ENCODE peak calls at places on chromosomes 16 and 17, in six cellular contexts. Y, B, J, V, D and U are unnamed samples.

GRCh38 chr16:84166796-84167695 is 19.8 kb downstream of the TAF1C start:
- DNase-seq in Y (no peak), B (no peak), J (no peak), V (no peak), D (peak; percentile 47), U (no peak)

GRCh38 chr17:57732062-57732461 is 13.0 kb downstream of the CCDC182 start:
- DNase-seq in Y (no peak), B (no peak), J (no peak), V (no peak), D (no peak), U (no peak)

GRCh38 chr16:78925071-78925714 is 675.3 kb downstream of the MAF start:
- DNase-seq in Y (no peak), B (no peak), J (no peak), V (no peak), D (no peak), U (peak; percentile 10)

GRCh38 chr16:58026139-58026704 is 668 bp downstream of the MMP15 start:
- DNase-seq in Y (no peak), B (peak; percentile 58), J (peak; percentile 72), V (no peak), D (peak; percentile 78), U (no peak)

GRCh38 chr16:50121721-50122445 is 31.2 kb upstream of the TENT4B start:
- DNase-seq in Y (no peak), B (no peak), J (no peak), V (no peak), D (no peak), U (no peak)

GRCh38 chr17:68383443-68384321 is 73.6 kb downstream of the WIPI1 start:
- DNase-seq in Y (no peak), B (no peak), J (no peak), V (no peak), D (no peak), U (no peak)

GRCh38 chr16:85313541-85314208 is 201.4 kb upstream of the CIBAR2 start:
- DNase-seq in Y (no peak), B (no peak), J (no peak), V (no peak), D (no peak), U (no peak)

GRCh38 chr16:57391308-57391699 is 13.3 kb upstream of the CCL17 start:
- DNase-seq in Y (no peak), B (no peak), J (no peak), V (no peak), D (no peak), U (no peak)

GRCh38 chr16:29126621-29127020 is 141.8 kb downstream of the LAT start:
- DNase-seq in Y (no peak), B (no peak), J (no peak), V (no peak), D (no peak), U (no peak)

GRCh38 chr17:8837438-8838075 is 29.9 kb downstream of the PIK3R6 start:
- DNase-seq in Y (no peak), B (no peak), J (no peak), V (no peak), D (no peak), U (no peak)

GRCh38 chr17:37358098-37358829 is 17.5 kb upstream of the C17orf78 start:
- DNase-seq in Y (peak; percentile 16), B (peak; percentile 53), J (peak; percentile 67), V (no peak), D (peak; percentile 81), U (peak; percentile 36)

GRCh38 chr16:53346-54236 is at the start of the genes POLR3K and SNRNP25:
- DNase-seq in Y (peak; percentile 99), B (peak; percentile 99), J (peak; percentile 99), V (peak; percentile 100), D (peak; percentile 98), U (peak; percentile 99)
- TF ChIP-seq POLR2A in Y (no peak), B (peak; percentile 93), J (peak; percentile 52), V (peak; percentile 55), D (no peak), U (peak; percentile 93)

GRCh38 chr17:80219777-80220708 is at the start of the genes SGSH and SLC26A11:
- DNase-seq in Y (peak; percentile 72), B (peak; percentile 94), J (peak; percentile 90), V (peak; percentile 68), D (peak; percentile 94), U (peak; percentile 92)
- TF ChIP-seq POLR2A in Y (no peak), B (peak; percentile 59), J (peak; percentile 63), V (peak; percentile 58), D (no peak), U (no peak)

DNA sequence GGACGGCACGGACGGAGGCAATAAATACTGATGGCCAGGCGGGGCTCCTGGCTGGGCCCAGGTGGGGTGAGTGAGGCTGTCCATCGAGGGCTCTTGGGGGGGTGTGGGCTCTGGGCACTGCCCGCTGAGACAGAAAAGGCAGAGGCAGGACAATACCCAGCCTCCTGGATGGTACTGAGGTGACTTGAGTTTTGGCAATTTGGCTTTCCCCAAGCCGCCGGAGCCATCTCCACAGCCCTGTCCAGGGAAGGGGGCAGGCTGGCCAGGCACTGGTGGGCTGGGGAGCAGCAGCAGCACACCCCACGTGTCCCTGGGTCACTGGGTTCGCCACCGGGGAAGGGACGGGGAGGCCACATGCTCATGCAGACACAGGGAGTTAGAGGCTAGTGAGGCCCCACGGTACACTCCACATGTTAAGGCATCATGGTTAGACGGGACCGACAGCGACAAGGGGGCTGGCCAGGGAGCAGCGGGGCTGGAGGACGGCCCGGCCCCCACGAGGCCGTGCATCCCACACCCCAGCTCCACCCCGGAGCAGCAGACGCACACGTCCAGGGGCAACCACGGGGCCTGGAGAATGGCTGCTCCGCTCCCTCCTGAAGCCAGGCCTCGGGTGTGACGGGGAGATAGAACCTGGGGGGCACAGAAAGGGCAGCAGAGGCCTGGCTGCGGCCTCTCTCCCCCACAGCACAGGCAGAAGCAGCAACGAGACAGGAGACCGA is 3.0 kb downstream of the ARHGDIA start:
- DNase-seq in Y (no peak), B (no peak), J (no peak), V (no peak), D (no peak), U (no peak)
- TF ChIP-seq POLR2A in Y (no peak), B (peak; percentile 45), J (no peak), V (no peak), D (no peak), U (peak; percentile 42)

DNA sequence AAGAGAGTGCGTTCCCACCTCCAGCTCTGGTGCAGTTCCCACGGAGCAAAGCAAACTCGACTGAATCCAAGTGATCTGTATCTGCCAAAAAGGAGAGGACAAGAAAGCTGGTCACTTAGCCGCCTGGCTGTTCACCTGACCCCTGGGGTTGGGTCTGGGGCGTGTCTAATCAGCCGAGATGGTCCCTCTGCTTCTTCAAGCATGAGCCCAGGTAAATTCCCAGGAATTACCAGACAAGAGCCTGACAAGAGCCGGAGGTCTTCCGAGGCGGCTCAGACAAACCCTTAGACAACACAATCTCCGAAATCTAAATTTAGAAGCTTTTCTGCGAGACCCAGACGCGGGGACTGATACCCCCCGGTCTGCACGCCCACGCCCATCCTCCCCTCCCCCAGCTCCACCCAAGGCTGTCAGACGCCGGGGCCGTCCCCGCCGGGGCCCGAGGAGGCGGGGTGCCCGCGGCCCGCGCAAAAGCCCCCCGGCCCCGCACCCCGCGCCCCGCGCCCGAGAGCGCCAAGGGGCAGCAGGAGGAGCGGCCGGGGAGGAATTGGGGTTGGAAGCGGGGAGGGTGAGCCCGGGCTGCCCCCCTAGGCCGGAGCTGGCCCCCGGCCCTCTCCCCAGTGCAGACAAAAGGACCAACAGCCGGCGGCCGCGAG is 661 bp downstream of the ZNF821 start:
- DNase-seq in Y (no peak), B (peak; percentile 21), J (peak; percentile 66), V (no peak), D (peak; percentile 91), U (peak; percentile 39)
- TF ChIP-seq POLR2A in Y (no peak), B (no peak), J (no peak), V (no peak), D (no peak), U (no peak)

GRCh38 chr17:44198721-44199552 is 747 bp downstream of the ATXN7L3 start:
- DNase-seq in Y (no peak), B (no peak), J (peak; percentile 87), V (no peak), D (peak; percentile 95), U (peak; percentile 87)
- TF ChIP-seq POLR2A in Y (no peak), B (peak; percentile 2), J (peak; percentile 48), V (no peak), D (no peak), U (no peak)

DNA sequence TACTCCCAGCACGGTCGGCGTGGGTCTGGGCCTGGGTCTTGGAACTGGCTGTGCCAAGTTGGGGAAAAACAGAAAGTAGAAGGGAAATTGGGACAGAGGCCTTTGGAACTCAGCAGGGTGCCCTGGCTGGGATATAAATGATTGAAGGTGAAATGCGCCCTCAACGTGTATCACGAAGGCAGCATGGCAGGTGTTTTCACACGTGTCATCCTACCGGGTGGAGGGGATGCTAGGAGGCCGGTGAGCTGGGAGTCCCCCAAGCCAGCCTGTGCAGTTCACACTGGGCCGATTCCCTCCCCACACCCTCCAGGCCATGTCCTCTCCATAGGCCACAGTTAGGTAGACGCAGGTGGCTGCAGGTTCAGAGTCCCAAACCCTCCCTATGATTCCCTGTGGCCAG is 6.0 kb downstream of the TNFAIP1 start:
- DNase-seq in Y (no peak), B (no peak), J (no peak), V (no peak), D (no peak), U (no peak)
- TF ChIP-seq POLR2A in Y (no peak), B (no peak), J (no peak), V (no peak), D (no peak), U (no peak)

GRCh38 chr17:76240461-76241204 is at the start of gene RNF157:
- DNase-seq in Y (no peak), B (peak; percentile 74), J (peak; percentile 82), V (no peak), D (peak; percentile 91), U (peak; percentile 74)
- TF ChIP-seq POLR2A in Y (no peak), B (no peak), J (peak; percentile 55), V (peak; percentile 35), D (no peak), U (no peak)

DNA sequence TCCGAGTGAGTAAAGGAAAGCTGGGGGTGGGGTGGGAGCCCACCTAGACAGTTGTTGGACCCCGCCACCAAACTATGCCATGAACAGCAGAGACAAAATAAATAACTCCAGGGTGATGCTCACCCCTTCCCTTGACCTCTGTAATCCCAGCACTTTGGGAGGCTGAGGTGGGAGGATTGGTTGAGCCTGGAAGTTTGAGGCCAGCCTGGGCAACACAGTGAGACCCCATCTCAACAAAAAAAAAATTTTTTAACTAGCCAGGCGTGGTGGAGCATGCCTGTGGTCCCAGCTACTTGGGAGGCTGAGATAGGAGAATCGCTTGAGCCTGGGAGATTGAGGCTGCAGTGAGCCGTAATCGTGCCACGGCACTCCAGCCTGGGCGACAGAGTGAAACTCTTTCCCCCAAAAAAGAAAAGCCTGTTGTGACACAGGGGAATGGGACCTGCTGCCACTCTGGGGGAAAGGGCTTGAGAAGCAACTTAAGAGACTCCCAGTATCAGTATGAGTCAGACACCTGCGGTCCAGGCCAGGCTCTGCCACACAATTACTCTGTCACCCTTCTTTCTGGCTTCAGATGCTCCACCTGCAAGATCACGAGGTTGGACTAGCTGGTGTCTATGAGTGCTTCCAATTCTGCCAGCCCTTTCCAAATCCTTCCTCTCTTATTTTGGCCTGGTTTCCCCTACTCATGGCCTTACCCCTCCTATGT is 5.0 kb downstream of the SGCA start:
- DNase-seq in Y (no peak), B (no peak), J (no peak), V (no peak), D (no peak), U (peak; percentile 63)
- TF ChIP-seq POLR2A in Y (no peak), B (no peak), J (no peak), V (no peak), D (no peak), U (no peak)